ENCODE peak calls at places on chromosomes 7 and 10, in nine cellular contexts. One of them, this sample, is unnamed.

GRCh38 chr7:105611856-105612775 is 30.8 kb upstream of the EFCAB10 start:
- DNase-seq in brain microvascular endothelial cell: peak
- DNase-seq in thoracic aorta: no peak
- DNase-seq in A549: no peak
- DNase-seq in heart right ventricle: no peak
- DNase-seq in upper lobe of right lung: peak
- DNase-seq in IMR-90: peak
- DNase-seq in HepG2: no peak
- DNase-seq in fibroblast of the aortic adventitia: peak
- DNase-seq in this sample: peak

GRCh38 chr10:20963056-20963455 is 65.9 kb upstream of the NEBL start:
- DNase-seq in A549: no peak
- DNase-seq in brain microvascular endothelial cell: no peak
- DNase-seq in thoracic aorta: no peak
- DNase-seq in IMR-90: no peak
- DNase-seq in upper lobe of right lung: no peak
- DNase-seq in fibroblast of the aortic adventitia: no peak
- DNase-seq in HepG2: no peak
- DNase-seq in heart right ventricle: no peak
- DNase-seq in this sample: no peak

GRCh38 chr10:87761892-87762291 is 56.1 kb downstream of the ATAD1 start:
- DNase-seq in brain microvascular endothelial cell: peak
- DNase-seq in heart right ventricle: no peak
- DNase-seq in upper lobe of right lung: no peak
- DNase-seq in HepG2: peak
- DNase-seq in thoracic aorta: no peak
- DNase-seq in fibroblast of the aortic adventitia: peak
- DNase-seq in IMR-90: peak
- DNase-seq in A549: no peak
- DNase-seq in this sample: peak

GRCh38 chr10:70445718-70446485 is 4.4 kb upstream of the NODAL start:
- DNase-seq in HepG2: no peak
- DNase-seq in IMR-90: peak
- DNase-seq in heart right ventricle: no peak
- DNase-seq in thoracic aorta: no peak
- DNase-seq in brain microvascular endothelial cell: peak
- DNase-seq in fibroblast of the aortic adventitia: peak
- DNase-seq in A549: no peak
- DNase-seq in upper lobe of right lung: no peak
- DNase-seq in this sample: no peak

GRCh38 chr7:43586251-43586900 is 3.5 kb downstream of the STK17A start:
- DNase-seq in upper lobe of right lung: no peak
- DNase-seq in heart right ventricle: no peak
- DNase-seq in brain microvascular endothelial cell: no peak
- DNase-seq in thoracic aorta: no peak
- DNase-seq in IMR-90: peak
- DNase-seq in fibroblast of the aortic adventitia: no peak
- DNase-seq in HepG2: peak
- DNase-seq in A549: no peak
- DNase-seq in this sample: peak

GRCh38 chr10:78831001-78831400 is 237.8 kb upstream of the ZMIZ1 start:
- DNase-seq in heart right ventricle: no peak
- DNase-seq in brain microvascular endothelial cell: no peak
- DNase-seq in fibroblast of the aortic adventitia: no peak
- DNase-seq in A549: no peak
- DNase-seq in HepG2: no peak
- DNase-seq in thoracic aorta: no peak
- DNase-seq in upper lobe of right lung: no peak
- DNase-seq in IMR-90: no peak
- DNase-seq in this sample: no peak

GRCh38 chr10:43980715-43981114 is 332.0 kb upstream of the ZNF32 start:
- DNase-seq in thoracic aorta: no peak
- DNase-seq in IMR-90: no peak
- DNase-seq in fibroblast of the aortic adventitia: no peak
- DNase-seq in HepG2: no peak
- DNase-seq in brain microvascular endothelial cell: no peak
- DNase-seq in A549: no peak
- DNase-seq in heart right ventricle: no peak
- DNase-seq in upper lobe of right lung: no peak
- DNase-seq in this sample: no peak

GRCh38 chr7:21690717-21691116 is 147.9 kb downstream of the DNAH11 start:
- DNase-seq in IMR-90: no peak
- DNase-seq in HepG2: no peak
- DNase-seq in brain microvascular endothelial cell: no peak
- DNase-seq in heart right ventricle: no peak
- DNase-seq in fibroblast of the aortic adventitia: peak
- DNase-seq in upper lobe of right lung: no peak
- DNase-seq in A549: no peak
- DNase-seq in thoracic aorta: no peak
- DNase-seq in this sample: no peak

GRCh38 chr10:64091889-64092288 is 570.7 kb downstream of the REEP3 start:
- DNase-seq in fibroblast of the aortic adventitia: no peak
- DNase-seq in IMR-90: no peak
- DNase-seq in A549: no peak
- DNase-seq in HepG2: peak
- DNase-seq in upper lobe of right lung: no peak
- DNase-seq in brain microvascular endothelial cell: peak
- DNase-seq in thoracic aorta: no peak
- DNase-seq in heart right ventricle: no peak
- DNase-seq in this sample: no peak

GRCh38 chr7:87507446-87507845 is 32.0 kb upstream of the ABCB4 start:
- DNase-seq in IMR-90: no peak
- DNase-seq in brain microvascular endothelial cell: no peak
- DNase-seq in heart right ventricle: no peak
- DNase-seq in fibroblast of the aortic adventitia: no peak
- DNase-seq in A549: peak
- DNase-seq in thoracic aorta: no peak
- DNase-seq in upper lobe of right lung: no peak
- DNase-seq in HepG2: peak
- DNase-seq in this sample: no peak
- TF ChIP-seq CTCF in IMR-90: peak
- TF ChIP-seq CTCF in brain microvascular endothelial cell: peak
- TF ChIP-seq CTCF in heart right ventricle: no peak
- TF ChIP-seq CTCF in fibroblast of the aortic adventitia: no peak
- TF ChIP-seq CTCF in A549: peak
- TF ChIP-seq CTCF in thoracic aorta: no peak
- TF ChIP-seq CTCF in upper lobe of right lung: no peak
- TF ChIP-seq CTCF in HepG2: peak
- TF ChIP-seq CTCF in this sample: no peak

GRCh38 chr10:277963-278362 is 142.7 kb downstream of the ZMYND11 start:
- DNase-seq in A549: no peak
- DNase-seq in upper lobe of right lung: no peak
- DNase-seq in brain microvascular endothelial cell: no peak
- DNase-seq in thoracic aorta: no peak
- DNase-seq in heart right ventricle: no peak
- DNase-seq in fibroblast of the aortic adventitia: no peak
- DNase-seq in HepG2: no peak
- DNase-seq in IMR-90: no peak
- DNase-seq in this sample: no peak

GRCh38 chr10:279232-279631 is 144.0 kb downstream of the ZMYND11 start:
- DNase-seq in upper lobe of right lung: no peak
- DNase-seq in IMR-90: no peak
- DNase-seq in brain microvascular endothelial cell: no peak
- DNase-seq in HepG2: no peak
- DNase-seq in fibroblast of the aortic adventitia: no peak
- DNase-seq in heart right ventricle: no peak
- DNase-seq in thoracic aorta: no peak
- DNase-seq in A549: no peak
- DNase-seq in this sample: no peak

GRCh38 chr10:278707-279106 is 143.5 kb downstream of the ZMYND11 start:
- DNase-seq in upper lobe of right lung: no peak
- DNase-seq in A549: no peak
- DNase-seq in heart right ventricle: no peak
- DNase-seq in HepG2: no peak
- DNase-seq in thoracic aorta: no peak
- DNase-seq in IMR-90: no peak
- DNase-seq in brain microvascular endothelial cell: no peak
- DNase-seq in fibroblast of the aortic adventitia: no peak
- DNase-seq in this sample: no peak

GRCh38 chr10:282294-283139 is 147.3 kb downstream of the ZMYND11 start:
- DNase-seq in heart right ventricle: no peak
- DNase-seq in brain microvascular endothelial cell: no peak
- DNase-seq in thoracic aorta: no peak
- DNase-seq in IMR-90: peak
- DNase-seq in A549: no peak
- DNase-seq in upper lobe of right lung: no peak
- DNase-seq in fibroblast of the aortic adventitia: peak
- DNase-seq in HepG2: no peak
- DNase-seq in this sample: peak

DNA sequence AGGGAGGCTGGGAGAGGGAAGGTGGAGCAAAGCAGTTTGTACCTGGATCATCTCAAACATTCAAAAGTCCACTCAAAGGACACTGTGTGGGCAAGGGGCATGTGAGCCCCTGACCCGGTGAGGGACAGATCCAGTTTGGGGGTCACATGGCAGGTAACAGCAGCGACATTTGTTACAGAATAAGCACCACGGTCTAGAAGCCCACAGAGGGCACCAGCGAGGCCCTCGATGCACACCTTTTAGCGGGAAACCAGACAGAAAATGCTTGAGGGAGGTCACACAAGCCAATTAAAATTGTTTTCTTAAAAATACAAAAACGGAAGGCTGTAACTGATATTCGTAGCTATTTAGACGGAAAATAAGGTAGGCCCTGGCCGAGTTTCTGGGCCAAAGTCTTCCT is 144.4 kb downstream of the ZMYND11 start:
- DNase-seq in upper lobe of right lung: no peak
- DNase-seq in fibroblast of the aortic adventitia: no peak
- DNase-seq in HepG2: no peak
- DNase-seq in heart right ventricle: no peak
- DNase-seq in IMR-90: no peak
- DNase-seq in thoracic aorta: no peak
- DNase-seq in A549: no peak
- DNase-seq in brain microvascular endothelial cell: no peak
- DNase-seq in this sample: no peak
- TF ChIP-seq CTCF in upper lobe of right lung: no peak
- TF ChIP-seq CTCF in fibroblast of the aortic adventitia: no peak
- TF ChIP-seq CTCF in HepG2: no peak
- TF ChIP-seq CTCF in heart right ventricle: no peak
- TF ChIP-seq CTCF in IMR-90: no peak
- TF ChIP-seq CTCF in thoracic aorta: no peak
- TF ChIP-seq CTCF in A549: peak
- TF ChIP-seq CTCF in brain microvascular endothelial cell: no peak
- TF ChIP-seq CTCF in this sample: no peak

GRCh38 chr10:126975221-126975620 is 70.0 kb downstream of the DOCK1 start:
- DNase-seq in heart right ventricle: no peak
- DNase-seq in IMR-90: no peak
- DNase-seq in A549: no peak
- DNase-seq in upper lobe of right lung: no peak
- DNase-seq in thoracic aorta: no peak
- DNase-seq in brain microvascular endothelial cell: no peak
- DNase-seq in fibroblast of the aortic adventitia: no peak
- DNase-seq in HepG2: no peak
- DNase-seq in this sample: no peak

GRCh38 chr10:126966938-126967337 is 61.7 kb downstream of the DOCK1 start:
- DNase-seq in upper lobe of right lung: no peak
- DNase-seq in HepG2: no peak
- DNase-seq in fibroblast of the aortic adventitia: no peak
- DNase-seq in brain microvascular endothelial cell: no peak
- DNase-seq in A549: no peak
- DNase-seq in IMR-90: no peak
- DNase-seq in thoracic aorta: no peak
- DNase-seq in heart right ventricle: no peak
- DNase-seq in this sample: no peak

GRCh38 chr10:126964190-126964589 is 59.0 kb downstream of the DOCK1 start:
- DNase-seq in thoracic aorta: no peak
- DNase-seq in IMR-90: no peak
- DNase-seq in upper lobe of right lung: no peak
- DNase-seq in heart right ventricle: no peak
- DNase-seq in A549: no peak
- DNase-seq in brain microvascular endothelial cell: no peak
- DNase-seq in HepG2: no peak
- DNase-seq in fibroblast of the aortic adventitia: no peak
- DNase-seq in this sample: no peak

GRCh38 chr10:126972622-126973414 is 67.6 kb downstream of the DOCK1 start:
- DNase-seq in A549: peak
- DNase-seq in upper lobe of right lung: no peak
- DNase-seq in HepG2: peak
- DNase-seq in brain microvascular endothelial cell: peak
- DNase-seq in heart right ventricle: no peak
- DNase-seq in fibroblast of the aortic adventitia: peak
- DNase-seq in IMR-90: peak
- DNase-seq in thoracic aorta: no peak
- DNase-seq in this sample: peak

GRCh38 chr10:126969310-126969709 is 64.1 kb downstream of the DOCK1 start:
- DNase-seq in upper lobe of right lung: no peak
- DNase-seq in HepG2: no peak
- DNase-seq in A549: peak
- DNase-seq in IMR-90: no peak
- DNase-seq in heart right ventricle: no peak
- DNase-seq in fibroblast of the aortic adventitia: peak
- DNase-seq in brain microvascular endothelial cell: peak
- DNase-seq in thoracic aorta: no peak
- DNase-seq in this sample: no peak
- TF ChIP-seq CTCF in upper lobe of right lung: peak
- TF ChIP-seq CTCF in HepG2: peak
- TF ChIP-seq CTCF in A549: peak
- TF ChIP-seq CTCF in IMR-90: no peak
- TF ChIP-seq CTCF in heart right ventricle: no peak
- TF ChIP-seq CTCF in fibroblast of the aortic adventitia: no peak
- TF ChIP-seq CTCF in brain microvascular endothelial cell: no peak
- TF ChIP-seq CTCF in thoracic aorta: no peak
- TF ChIP-seq CTCF in this sample: peak

DNA sequence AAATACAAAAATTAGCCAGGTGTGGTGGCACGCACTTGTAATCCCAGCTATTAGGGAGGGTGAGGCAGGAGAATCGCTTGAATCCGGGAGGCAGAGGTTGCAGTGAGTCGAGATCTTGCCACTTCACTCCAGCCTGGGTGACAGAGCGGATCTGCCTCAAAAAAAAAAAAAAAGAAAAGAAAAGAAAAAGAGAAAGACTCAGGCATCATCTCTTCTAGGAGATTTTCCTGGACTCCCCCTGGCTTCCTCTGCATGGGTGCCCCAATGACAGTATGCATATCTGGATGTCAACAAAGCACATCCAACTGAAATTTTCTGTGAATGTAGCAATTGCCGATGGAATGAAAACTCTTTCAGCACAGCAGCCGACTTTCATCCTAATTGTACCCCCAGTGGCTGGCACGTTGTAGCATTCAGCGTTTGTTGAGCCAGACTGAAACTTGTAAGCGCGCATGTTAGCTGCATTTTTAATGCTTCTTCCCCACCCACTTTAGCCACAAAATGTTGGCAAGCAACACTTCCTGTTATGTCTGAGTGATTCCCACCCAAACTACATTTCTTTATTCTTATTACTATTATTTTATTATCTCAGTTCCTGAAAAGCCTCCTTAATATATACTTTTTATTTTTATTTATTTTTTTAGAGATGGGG is 70.2 kb downstream of the PRTFDC1 start:
- DNase-seq in HepG2: no peak
- DNase-seq in brain microvascular endothelial cell: peak
- DNase-seq in A549: no peak
- DNase-seq in fibroblast of the aortic adventitia: peak
- DNase-seq in IMR-90: peak
- DNase-seq in upper lobe of right lung: no peak
- DNase-seq in heart right ventricle: peak
- DNase-seq in thoracic aorta: no peak
- DNase-seq in this sample: no peak
- TF ChIP-seq CTCF in HepG2: no peak
- TF ChIP-seq CTCF in brain microvascular endothelial cell: peak
- TF ChIP-seq CTCF in A549: no peak
- TF ChIP-seq CTCF in fibroblast of the aortic adventitia: no peak
- TF ChIP-seq CTCF in IMR-90: no peak
- TF ChIP-seq CTCF in upper lobe of right lung: no peak
- TF ChIP-seq CTCF in heart right ventricle: no peak
- TF ChIP-seq CTCF in thoracic aorta: no peak
- TF ChIP-seq CTCF in this sample: no peak

GRCh38 chr10:75401569-75402485 is at the start of gene ZNF503:
- DNase-seq in HepG2: peak
- DNase-seq in thoracic aorta: peak
- DNase-seq in fibroblast of the aortic adventitia: peak
- DNase-seq in heart right ventricle: peak
- DNase-seq in A549: peak
- DNase-seq in upper lobe of right lung: peak
- DNase-seq in IMR-90: peak
- DNase-seq in brain microvascular endothelial cell: peak
- DNase-seq in this sample: peak
- TF ChIP-seq CTCF in HepG2: no peak
- TF ChIP-seq CTCF in thoracic aorta: peak
- TF ChIP-seq CTCF in fibroblast of the aortic adventitia: peak
- TF ChIP-seq CTCF in heart right ventricle: no peak
- TF ChIP-seq CTCF in A549: no peak
- TF ChIP-seq CTCF in upper lobe of right lung: no peak
- TF ChIP-seq CTCF in IMR-90: peak
- TF ChIP-seq CTCF in brain microvascular endothelial cell: peak
- TF ChIP-seq CTCF in this sample: no peak

This sample was measured in HFFc6.